ENCODE peak calls at places on chromosomes 7 and 10, in four cellular contexts. One of them, this sample, is unnamed.

GRCh38 chr7:43108255-43109011 is 4.0 kb upstream of the HECW1 start:
- DNase-seq in GM12878: peak
- DNase-seq in HepG2: peak
- DNase-seq in H1: peak
- DNase-seq in this sample: peak

GRCh38 chr7:128959296-128959695 is 21.6 kb downstream of the IRF5 start:
- DNase-seq in GM12878: no peak
- DNase-seq in H1: no peak
- DNase-seq in HepG2: no peak
- DNase-seq in this sample: no peak

GRCh38 chr7:118731854-118732253 is 507.4 kb downstream of the ANKRD7 start:
- DNase-seq in GM12878: no peak
- DNase-seq in H1: no peak
- DNase-seq in HepG2: no peak
- DNase-seq in this sample: no peak

GRCh38 chr7:50507898-50508470 is 57.2 kb downstream of the DDC start:
- DNase-seq in H1: no peak
- DNase-seq in GM12878: no peak
- DNase-seq in HepG2: no peak
- DNase-seq in this sample: peak

GRCh38 chr7:71345485-71345884 is 213.5 kb downstream of the GALNT17 start:
- DNase-seq in H1: no peak
- DNase-seq in GM12878: no peak
- DNase-seq in HepG2: no peak
- DNase-seq in this sample: no peak

GRCh38 chr10:32143302-32143847 is 87.2 kb upstream of the KIF5B start:
- DNase-seq in HepG2: no peak
- DNase-seq in GM12878: no peak
- DNase-seq in H1: no peak
- DNase-seq in this sample: no peak

GRCh38 chr10:97433430-97434001 is 7.5 kb downstream of the PGAM1 start:
- DNase-seq in GM12878: no peak
- DNase-seq in HepG2: no peak
- DNase-seq in H1: no peak
- DNase-seq in this sample: no peak

GRCh38 chr10:75035975-75036708 is 75.3 kb upstream of the SAMD8 start:
- DNase-seq in H1: no peak
- DNase-seq in HepG2: no peak
- DNase-seq in GM12878: no peak
- DNase-seq in this sample: no peak

GRCh38 chr7:129258649-129259389 is 34.0 kb downstream of the AHCYL2 start:
- DNase-seq in GM12878: no peak
- DNase-seq in HepG2: no peak
- DNase-seq in H1: no peak
- DNase-seq in this sample: no peak

GRCh38 chr7:107047902-107048782 is 3.6 kb downstream of the PRKAR2B start:
- DNase-seq in H1: peak
- DNase-seq in HepG2: no peak
- DNase-seq in GM12878: no peak
- DNase-seq in this sample: peak

GRCh38 chr10:59536576-59537014 is 173.1 kb downstream of the SLC16A9 start:
- DNase-seq in H1: no peak
- DNase-seq in HepG2: no peak
- DNase-seq in GM12878: no peak
- DNase-seq in this sample: peak

GRCh38 chr7:105149827-105150226 is 135.8 kb downstream of the KMT2E start:
- DNase-seq in H1: no peak
- DNase-seq in HepG2: no peak
- DNase-seq in GM12878: no peak
- DNase-seq in this sample: no peak

GRCh38 chr7:100604078-100604975 is 2.2 kb downstream of the PCOLCE start:
- DNase-seq in H1: peak
- DNase-seq in GM12878: no peak
- DNase-seq in HepG2: no peak
- DNase-seq in this sample: peak

GRCh38 chr7:80361948-80362347 is 149.9 kb downstream of the GNAT3 start:
- DNase-seq in H1: no peak
- DNase-seq in HepG2: peak
- DNase-seq in GM12878: no peak
- DNase-seq in this sample: no peak

GRCh38 chr10:63801139-63801538 is 279.9 kb downstream of the REEP3 start:
- DNase-seq in H1: no peak
- DNase-seq in HepG2: no peak
- DNase-seq in GM12878: no peak
- DNase-seq in this sample: no peak

GRCh38 chr10:63795461-63795860 is 274.3 kb downstream of the REEP3 start:
- DNase-seq in HepG2: no peak
- DNase-seq in H1: no peak
- DNase-seq in GM12878: no peak
- DNase-seq in this sample: no peak

GRCh38 chr10:63799511-63799910 is 278.3 kb downstream of the REEP3 start:
- DNase-seq in H1: no peak
- DNase-seq in GM12878: no peak
- DNase-seq in HepG2: no peak
- DNase-seq in this sample: no peak

GRCh38 chr10:63798599-63799498 is 277.6 kb downstream of the REEP3 start:
- DNase-seq in HepG2: peak
- DNase-seq in GM12878: no peak
- DNase-seq in H1: no peak
- DNase-seq in this sample: no peak
- TF ChIP-seq TCF12 in HepG2: no peak
- TF ChIP-seq TCF12 in GM12878: no peak
- TF ChIP-seq TCF12 in H1: no peak
- TF ChIP-seq TCF12 in this sample: no peak

GRCh38 chr7:1136841-1137516 is 23.0 kb downstream of the ZFAND2A start:
- DNase-seq in H1: peak
- DNase-seq in GM12878: no peak
- DNase-seq in HepG2: peak
- DNase-seq in this sample: peak
- TF ChIP-seq TCF12 in H1: peak
- TF ChIP-seq TCF12 in GM12878: no peak
- TF ChIP-seq TCF12 in HepG2: no peak
- TF ChIP-seq TCF12 in this sample: no peak

GRCh38 chr10:112313234-112313633 is 30.0 kb downstream of the TECTB start:
- DNase-seq in H1: no peak
- DNase-seq in HepG2: no peak
- DNase-seq in GM12878: no peak
- DNase-seq in this sample: no peak

GRCh38 chr10:112304460-112304859 is 21.3 kb downstream of the TECTB start:
- DNase-seq in GM12878: no peak
- DNase-seq in HepG2: peak
- DNase-seq in H1: no peak
- DNase-seq in this sample: no peak

GRCh38 chr10:112303528-112303927 is 20.3 kb downstream of the TECTB start:
- DNase-seq in GM12878: no peak
- DNase-seq in HepG2: no peak
- DNase-seq in H1: no peak
- DNase-seq in this sample: no peak

GRCh38 chr10:112311481-112311880 is 28.3 kb downstream of the TECTB start:
- DNase-seq in HepG2: no peak
- DNase-seq in H1: no peak
- DNase-seq in GM12878: no peak
- DNase-seq in this sample: no peak

DNA sequence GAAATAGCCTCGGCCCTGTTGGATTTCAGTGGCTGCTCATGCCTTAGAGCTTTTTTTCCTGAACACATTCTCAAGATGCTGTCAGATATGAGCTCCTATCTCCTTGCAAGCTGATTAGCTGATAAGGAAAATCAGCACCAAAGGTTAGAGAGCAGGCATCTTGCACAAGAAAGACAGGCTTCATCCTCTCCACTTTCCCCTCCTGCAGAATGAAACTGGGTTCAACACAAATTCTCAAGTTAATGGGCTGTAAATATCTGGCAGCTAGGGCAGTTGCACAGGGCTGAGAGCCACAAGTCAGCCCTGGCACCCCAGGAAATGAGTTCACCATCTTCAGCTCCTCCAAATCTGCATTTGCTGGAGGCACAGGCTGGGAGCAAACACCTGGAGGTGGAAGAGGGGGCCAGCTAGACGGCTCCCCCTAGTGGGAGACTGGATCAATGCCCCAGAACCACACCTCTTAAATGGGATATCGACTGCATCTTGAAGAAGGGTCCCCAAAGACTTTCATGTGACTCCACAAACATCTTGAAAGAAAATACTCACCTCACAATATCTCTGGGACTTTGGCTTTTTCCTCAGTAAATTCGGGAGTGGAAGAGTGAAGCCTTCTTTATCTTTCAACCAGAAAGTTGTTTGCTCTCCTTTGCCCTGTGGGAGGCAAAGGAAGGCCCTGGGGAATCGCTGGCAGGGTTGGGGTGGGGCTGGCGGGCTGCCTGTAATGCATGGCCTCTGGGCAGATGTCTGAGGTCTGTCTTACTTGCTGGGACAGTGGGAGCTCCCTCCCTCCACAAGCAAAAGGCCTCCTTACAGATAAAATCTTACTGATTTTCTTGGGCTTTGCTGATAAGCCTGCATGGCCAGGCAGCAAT is 24.7 kb downstream of the TECTB start:
- DNase-seq in H1: peak
- DNase-seq in HepG2: peak
- DNase-seq in GM12878: no peak
- DNase-seq in this sample: peak
- TF ChIP-seq TCF12 in H1: peak
- TF ChIP-seq TCF12 in HepG2: no peak
- TF ChIP-seq TCF12 in GM12878: no peak
- TF ChIP-seq TCF12 in this sample: no peak

GRCh38 chr10:50561816-50562215 is 61.9 kb downstream of the SGMS1 start:
- DNase-seq in H1: no peak
- DNase-seq in HepG2: no peak
- DNase-seq in GM12878: no peak
- DNase-seq in this sample: peak
- TF ChIP-seq TCF12 in H1: no peak
- TF ChIP-seq TCF12 in HepG2: no peak
- TF ChIP-seq TCF12 in GM12878: no peak
- TF ChIP-seq TCF12 in this sample: no peak

GRCh38 chr7:1852781-1853618 is 182.9 kb downstream of the ELFN1 start:
- DNase-seq in HepG2: no peak
- DNase-seq in H1: no peak
- DNase-seq in GM12878: no peak
- DNase-seq in this sample: no peak
- TF ChIP-seq TCF12 in HepG2: no peak
- TF ChIP-seq TCF12 in H1: no peak
- TF ChIP-seq TCF12 in GM12878: no peak
- TF ChIP-seq TCF12 in this sample: no peak

GRCh38 chr7:27339478-27339877 is 96.9 kb downstream of the EVX1 start:
- DNase-seq in GM12878: no peak
- DNase-seq in HepG2: no peak
- DNase-seq in H1: no peak
- DNase-seq in this sample: no peak
- TF ChIP-seq TCF12 in GM12878: no peak
- TF ChIP-seq TCF12 in HepG2: no peak
- TF ChIP-seq TCF12 in H1: no peak
- TF ChIP-seq TCF12 in this sample: no peak

GRCh38 chr7:84658286-84658685 is 463.7 kb upstream of the SEMA3A start:
- DNase-seq in GM12878: no peak
- DNase-seq in HepG2: no peak
- DNase-seq in H1: no peak
- DNase-seq in this sample: no peak
- TF ChIP-seq TCF12 in GM12878: no peak
- TF ChIP-seq TCF12 in HepG2: no peak
- TF ChIP-seq TCF12 in H1: no peak
- TF ChIP-seq TCF12 in this sample: no peak

GRCh38 chr10:62017141-62017870 is 115.8 kb downstream of the ARID5B start:
- DNase-seq in HepG2: no peak
- DNase-seq in H1: no peak
- DNase-seq in GM12878: no peak
- DNase-seq in this sample: no peak

GRCh38 chr10:62018141-62018911 is 116.8 kb downstream of the ARID5B start:
- DNase-seq in HepG2: no peak
- DNase-seq in H1: no peak
- DNase-seq in GM12878: no peak
- DNase-seq in this sample: no peak

GRCh38 chr10:62014510-62014909 is 113.0 kb downstream of the ARID5B start:
- DNase-seq in H1: no peak
- DNase-seq in HepG2: no peak
- DNase-seq in GM12878: no peak
- DNase-seq in this sample: no peak

GRCh38 chr10:62016477-62017140 is 115.1 kb downstream of the ARID5B start:
- DNase-seq in HepG2: no peak
- DNase-seq in H1: no peak
- DNase-seq in GM12878: no peak
- DNase-seq in this sample: no peak

DNA sequence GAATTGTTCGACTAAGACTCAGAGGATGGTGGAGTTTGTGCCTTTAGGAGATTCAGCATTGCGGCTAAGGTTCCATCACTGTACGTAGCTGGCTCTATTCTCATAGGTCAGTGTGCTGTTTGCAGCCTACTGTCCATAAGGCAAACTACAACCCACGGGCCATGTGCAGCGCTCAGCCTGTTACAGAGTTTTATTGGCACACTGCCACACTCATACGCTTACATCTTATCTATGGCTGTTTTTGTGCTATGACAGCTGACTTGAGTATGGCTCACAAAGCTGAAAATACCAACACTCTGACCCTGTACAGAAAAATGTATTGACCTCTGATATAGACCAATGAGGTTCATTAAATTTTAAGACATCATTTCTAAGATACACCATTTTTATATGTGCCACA is 114.5 kb downstream of the ARID5B start:
- DNase-seq in H1: no peak
- DNase-seq in HepG2: no peak
- DNase-seq in GM12878: no peak
- DNase-seq in this sample: peak
- TF ChIP-seq TCF12 in H1: no peak
- TF ChIP-seq TCF12 in HepG2: no peak
- TF ChIP-seq TCF12 in GM12878: no peak
- TF ChIP-seq TCF12 in this sample: no peak

DNA sequence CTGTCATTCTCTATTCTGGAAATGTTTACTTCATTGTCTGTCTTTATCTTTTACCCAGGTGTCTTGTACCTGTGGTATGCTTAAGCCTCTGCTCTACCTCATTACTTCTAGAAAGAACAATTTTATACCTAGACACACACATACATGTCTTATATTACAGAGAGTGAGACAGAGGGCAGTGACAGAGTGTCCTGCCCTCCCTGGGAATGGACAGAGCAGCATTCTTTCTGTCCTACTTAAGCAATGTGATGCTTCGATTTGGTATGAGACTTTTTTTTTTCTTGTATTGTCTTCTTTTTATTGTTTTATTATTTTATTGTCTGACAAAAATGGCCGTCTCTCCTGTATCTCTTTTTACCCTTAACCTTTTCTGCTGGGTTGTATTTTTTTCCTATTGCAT is 286.1 kb downstream of the EXOC4 start:
- DNase-seq in HepG2: no peak
- DNase-seq in H1: no peak
- DNase-seq in GM12878: no peak
- DNase-seq in this sample: no peak
- TF ChIP-seq TCF12 in HepG2: no peak
- TF ChIP-seq TCF12 in H1: no peak
- TF ChIP-seq TCF12 in GM12878: no peak
- TF ChIP-seq TCF12 in this sample: no peak

GRCh38 chr7:28804990-28805389 is 153.1 kb downstream of the TRIL start:
- DNase-seq in HepG2: no peak
- DNase-seq in GM12878: no peak
- DNase-seq in H1: no peak
- DNase-seq in this sample: no peak
- TF ChIP-seq TCF12 in HepG2: no peak
- TF ChIP-seq TCF12 in GM12878: no peak
- TF ChIP-seq TCF12 in H1: no peak
- TF ChIP-seq TCF12 in this sample: no peak